ENCODE peak calls at places on chromosomes 2 and 18, in eight cellular contexts. U is fibroblast of mammary gland, K is cardiac muscle cell, T is psoas muscle, M is HFF-Myc, S is fibroblast of the aortic adventitia, D is neural progenitor cell, V is stomach. B is an unnamed sample.

GRCh38 chr2:58879834-58880233 is 638.7 kb upstream of the FANCL start:
- DNase-seq in U (no peak), V (no peak), D (no peak), K (no peak), M (no peak), T (no peak), S (no peak), B (no peak)

GRCh38 chr2:108932736-108933135 is 56.3 kb downstream of the EDAR start:
- DNase-seq in M (no peak), D (no peak), T (no peak), K (no peak), S (no peak), U (no peak), V (no peak), B (no peak)

GRCh38 chr2:221635949-221636348 is 63.8 kb upstream of the EPHA4 start:
- DNase-seq in S (no peak), M (no peak), D (no peak), T (no peak), U (no peak), V (no peak), K (no peak), B (no peak)

GRCh38 chr2:213036836-213037235 is 114.6 kb downstream of the IKZF2 start:
- DNase-seq in D (no peak), T (no peak), U (peak), M (no peak), S (peak), V (no peak), K (no peak), B (peak)

GRCh38 chr2:70472256-70472905 is 81.2 kb downstream of the TGFA start:
- DNase-seq in S (peak), K (no peak), V (no peak), M (no peak), D (peak), U (no peak), T (no peak), B (no peak)

GRCh38 chr2:38484957-38485356 is 107.9 kb upstream of the ATL2 start:
- DNase-seq in D (no peak), U (no peak), K (no peak), M (no peak), S (no peak), T (no peak), V (no peak), B (no peak)

GRCh38 chr2:37698931-37699481 is 27.6 kb upstream of the CDC42EP3 start:
- DNase-seq in S (peak), M (no peak), T (no peak), D (no peak), K (no peak), V (no peak), U (peak), B (peak)

GRCh38 chr2:120559401-120559800 is 176.3 kb upstream of the GLI2 start:
- DNase-seq in V (no peak), U (peak), T (no peak), S (peak), K (no peak), D (no peak), M (peak), B (peak)

GRCh38 chr2:223093436-223093839 is 41.4 kb downstream of the KCNE4 start:
- DNase-seq in U (peak), D (no peak), T (peak), S (peak), K (no peak), M (peak), V (no peak), B (peak)

GRCh38 chr2:58788402-58788801 is 547.3 kb upstream of the FANCL start:
- DNase-seq in D (no peak), K (no peak), T (no peak), U (peak), S (no peak), V (no peak), M (no peak), B (no peak)

GRCh38 chr2:45003586-45004568 is 5.4 kb downstream of the SIX2 start:
- DNase-seq in M (no peak), S (no peak), K (peak), U (no peak), D (peak), T (no peak), V (no peak), B (no peak)
- H3K4me3 ChIP-seq in M (no peak), S (no peak), K (peak), U (no peak), D (peak), T (no peak), V (peak), B (no peak)

DNA sequence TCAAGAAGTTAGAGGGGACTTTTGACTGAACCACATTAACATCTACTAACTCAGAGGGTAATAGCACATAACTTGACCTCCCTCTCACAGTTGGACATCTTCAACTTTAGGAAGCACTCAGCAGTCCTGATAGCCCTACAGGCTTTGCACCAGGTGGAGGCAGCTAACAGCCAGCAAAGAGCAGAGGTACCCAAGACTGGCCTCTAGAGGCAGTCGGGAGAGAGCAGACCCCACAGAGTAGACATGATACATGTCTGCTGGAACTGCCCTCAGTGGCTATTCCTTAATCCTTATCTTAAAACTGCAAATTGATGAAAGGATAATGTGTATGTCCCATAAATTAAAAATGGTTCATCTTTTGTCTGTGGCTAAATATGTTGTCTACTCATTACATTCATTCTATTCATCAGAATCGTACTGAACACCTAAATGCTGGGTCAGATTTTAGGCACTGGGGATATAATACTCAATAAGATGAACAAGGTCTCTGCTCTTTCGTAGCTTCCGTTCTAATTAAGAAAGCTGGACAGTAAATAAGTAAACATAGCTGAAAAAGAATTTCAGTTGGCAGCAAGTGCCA is 49.8 kb downstream of the CAB39 start:
- DNase-seq in V (no peak), U (no peak), S (no peak), D (peak), T (no peak), M (no peak), K (peak), B (peak)
- TF ChIP-seq CTCF in V (no peak), U (peak), S (peak), D (peak), T (peak), M (peak), K (peak), B (peak)

GRCh38 chr2:218323526-218324472 is 31.5 kb upstream of the TMBIM1 start:
- DNase-seq in V (no peak), M (peak), S (peak), K (peak), D (peak), U (peak), T (peak), B (peak)

GRCh38 chr2:218327451-218327850 is 29.2 kb upstream of the CATIP start:
- DNase-seq in V (no peak), U (no peak), K (peak), T (no peak), M (no peak), D (no peak), S (no peak), B (no peak)

GRCh38 chr2:218328294-218328693 is 28.4 kb upstream of the CATIP start:
- DNase-seq in K (no peak), M (no peak), D (no peak), V (no peak), U (no peak), S (no peak), T (no peak), B (no peak)

GRCh38 chr2:218325566-218326160 is 31.0 kb upstream of the CATIP start:
- DNase-seq in U (no peak), T (no peak), M (no peak), V (no peak), S (no peak), K (no peak), D (no peak), B (no peak)

GRCh38 chr2:218326315-218326714 is 30.3 kb upstream of the CATIP start:
- DNase-seq in D (no peak), U (no peak), S (no peak), M (no peak), T (no peak), K (no peak), V (no peak), B (no peak)
- H3K4me3 ChIP-seq in D (no peak), U (no peak), S (no peak), M (no peak), T (no peak), K (no peak), V (no peak), B (no peak)

DNA sequence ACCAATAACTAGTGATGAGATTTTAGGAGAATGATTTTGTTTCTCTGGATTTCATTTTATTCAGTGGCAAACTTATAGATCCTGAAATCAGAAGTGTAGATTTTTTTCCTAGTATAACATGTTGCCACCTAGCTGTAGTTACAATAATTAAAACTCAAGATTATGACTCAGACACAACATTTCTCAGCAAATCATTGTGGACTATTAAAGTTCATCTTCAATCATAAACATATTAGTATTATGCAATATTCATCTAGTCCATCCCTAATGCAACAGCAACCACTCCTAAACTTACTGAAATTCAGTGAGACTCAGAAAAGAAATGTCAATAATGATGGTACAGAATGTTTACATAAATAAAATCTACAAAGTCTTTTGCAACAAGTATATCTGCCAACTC is 51.3 kb downstream of the USP34 start:
- DNase-seq in V (no peak), U (no peak), T (no peak), K (no peak), S (no peak), M (no peak), D (no peak), B (no peak)
- TF ChIP-seq CTCF in V (no peak), U (peak), T (no peak), K (no peak), S (no peak), M (no peak), D (no peak), B (no peak)

DNA sequence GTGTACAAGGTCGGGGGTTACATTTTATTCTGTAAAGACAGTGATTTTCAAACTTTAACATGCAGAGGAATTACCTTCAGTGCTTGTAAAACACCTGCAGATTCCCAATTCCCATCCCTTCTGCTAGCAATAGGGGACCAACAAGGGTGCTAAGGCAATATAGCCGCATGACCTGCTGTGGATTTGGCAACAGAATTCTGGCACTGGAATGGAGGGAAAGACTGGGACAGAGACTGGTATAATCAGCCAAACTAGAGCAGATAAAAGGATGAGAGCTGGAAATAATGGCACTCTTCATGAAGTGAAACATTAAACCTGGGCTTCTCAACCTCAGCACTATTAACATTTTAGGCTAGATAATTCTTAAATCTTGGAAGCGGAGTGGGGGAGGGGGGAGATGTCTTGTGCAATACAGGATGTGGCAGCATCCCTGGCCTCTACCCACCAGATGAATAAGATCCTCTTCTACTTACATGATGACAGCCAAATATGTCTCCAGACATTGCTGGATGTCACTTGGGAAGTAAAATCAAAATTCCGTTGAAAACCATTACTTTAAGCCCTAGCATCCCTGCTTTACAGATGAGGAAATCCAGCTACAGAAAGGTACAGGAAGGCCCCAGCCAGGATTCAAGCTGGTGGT is 1.8 kb downstream of the EVA1A start:
- DNase-seq in S (no peak), M (no peak), T (no peak), K (no peak), U (peak), V (no peak), D (no peak), B (peak)
- H3K4me3 ChIP-seq in S (peak), M (peak), T (peak), K (no peak), U (peak), V (no peak), D (no peak), B (peak)

DNA sequence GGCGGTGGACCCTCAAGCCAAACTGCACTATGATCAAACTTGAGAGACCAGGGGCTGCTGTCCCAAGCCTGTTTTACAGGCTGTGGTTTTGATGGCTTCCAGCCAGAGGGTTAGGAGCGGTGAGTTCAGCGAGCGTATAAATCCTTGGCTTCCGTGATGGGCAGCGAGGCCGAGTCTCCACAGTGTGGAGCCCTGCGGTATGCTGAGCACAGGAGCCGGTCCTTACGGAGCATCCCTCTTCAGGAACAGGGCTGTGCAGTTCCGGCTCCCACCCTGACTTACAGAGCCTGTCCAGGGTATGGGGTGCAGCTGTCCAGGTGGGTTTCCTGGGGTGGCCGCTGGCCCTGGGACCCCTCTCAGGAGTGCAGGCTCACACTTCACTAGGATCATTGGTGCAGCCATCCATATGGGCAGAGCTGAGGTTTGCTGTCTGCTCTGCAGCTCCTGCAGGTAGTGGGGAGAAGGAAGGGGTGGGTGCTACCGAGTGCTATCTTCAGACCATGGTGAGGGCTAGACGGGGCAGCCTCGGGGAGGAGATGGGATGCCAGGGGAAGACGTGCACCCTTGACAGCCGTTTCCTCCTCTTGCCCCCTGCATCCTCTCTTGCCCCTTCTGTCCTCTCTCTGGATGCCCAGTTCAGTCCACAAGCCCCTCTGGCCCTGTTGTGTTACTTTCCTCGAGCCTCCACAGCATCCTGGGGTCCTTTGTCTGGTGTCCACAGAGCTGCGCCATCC is 104.3 kb downstream of the FAM210A start:
- DNase-seq in D (no peak), M (no peak), S (no peak), U (no peak), T (no peak), K (no peak), V (no peak), B (no peak)
- TF ChIP-seq CTCF in D (no peak), M (no peak), S (no peak), U (no peak), T (no peak), K (no peak), V (no peak), B (no peak)

B was measured in choroid plexus epithelial cell.